ENCODE peak calls at places on chromosomes 13 and 19, in ten cellular contexts. B is IMR-90; O is activated CD4-positive, alpha-beta T cell treated with anti-CD3 and anti-CD28 coated beads for 1 hour; W is sciatic nerve; X is choroid plexus epithelial cell; Q is amniotic stem cell; G is Panc1; K is activated T-cell treated with anti-CD3 and anti-CD28 coated beads, Interleukin-2, amount 50 U/mL, for 1 hour; P is lower leg skin; R is BJ. U is an unnamed sample.
A peak's percentile ranks its signal among the peaks of the same experiment; 100 is the strongest.

GRCh38 chr19:28349604-28350003 is 863.3 kb downstream of the UQCRFS1 start:
- DNase-seq in P (no peak), X (no peak), W (no peak), O (no peak), G (no peak), B (no peak), K (no peak), R (no peak), Q (no peak), U (no peak)

GRCh38 chr13:26558074-26558805 is 757 bp downstream of the WASF3 start:
- DNase-seq in G (no peak), P (peak; percentile 85), K (no peak), O (no peak), W (peak; percentile 59), X (peak; percentile 23), Q (no peak), B (peak; percentile 13), R (no peak), U (peak; percentile 40)

GRCh38 chr19:13195678-13196077 is 45.5 kb downstream of the IER2 start:
- DNase-seq in G (no peak), Q (no peak), B (no peak), X (no peak), R (no peak), W (no peak), P (no peak), O (peak; percentile 50), K (peak; percentile 59), U (no peak)

GRCh38 chr19:11494634-11495285 is 10.9 kb downstream of the ZNF653 start:
- DNase-seq in W (no peak), Q (no peak), O (no peak), G (no peak), B (no peak), R (no peak), P (no peak), X (no peak), K (no peak), U (no peak)

GRCh38 chr19:29681422-29682235 is 16.4 kb downstream of the PLEKHF1 start:
- DNase-seq in B (no peak), R (no peak), G (no peak), K (peak; percentile 23), P (peak; percentile 84), X (peak; percentile 26), W (no peak), O (no peak), Q (no peak), U (no peak)

GRCh38 chr19:10872551-10873107 is 1.3 kb downstream of the CARM1 start:
- DNase-seq in R (no peak), B (no peak), X (no peak), G (no peak), Q (no peak), O (no peak), W (no peak), K (no peak), P (no peak), U (no peak)

GRCh38 chr19:45575216-45575615 is 9.4 kb downstream of the OPA3 start:
- DNase-seq in Q (no peak), B (no peak), O (no peak), K (no peak), X (peak; percentile 33), R (no peak), G (no peak), W (no peak), P (no peak), U (no peak)

GRCh38 chr19:11881151-11881800 is 6.3 kb upstream of the ZNF69 start:
- DNase-seq in O (peak; percentile 40), B (peak; percentile 51), K (peak; percentile 56), P (no peak), G (peak; percentile 39), R (no peak), W (peak; percentile 61), X (peak; percentile 73), Q (peak; percentile 13), U (peak; percentile 28)

GRCh38 chr13:87123987-87124784 is 547.0 kb upstream of the SLITRK5 start:
- DNase-seq in P (no peak), G (peak; percentile 85), K (no peak), Q (no peak), W (no peak), B (peak; percentile 100), X (peak; percentile 100), O (no peak), R (peak; percentile 89), U (peak; percentile 96)

GRCh38 chr13:43326100-43326499 is 302.7 kb downstream of the DNAJC15 start:
- DNase-seq in B (no peak), O (no peak), Q (no peak), W (no peak), P (no peak), K (no peak), X (no peak), R (no peak), G (no peak), U (no peak)

GRCh38 chr13:60012503-60012902 is 151.2 kb downstream of the DIAPH3 start:
- DNase-seq in Q (no peak), R (no peak), P (no peak), K (no peak), B (no peak), O (no peak), W (no peak), G (no peak), X (no peak), U (no peak)

GRCh38 chr13:111531505-111531904 is 211.1 kb downstream of the TEX29 start:
- DNase-seq in O (no peak), P (no peak), W (peak; percentile 34), X (peak; percentile 20), B (peak; percentile 0), K (no peak), Q (no peak), G (no peak), R (no peak), U (no peak)

U was measured in HCEC 1CT.